ENCODE peak calls at places on chromosome 5, in six cellular contexts. T, I, U, L, Z and P are unnamed samples.

GRCh38 chr5:91301459-91301858 is 81.7 kb downstream of the ARRDC3 start:
- DNase-seq in T (no peak), I (no peak), U (no peak), L (no peak), Z (no peak), P (no peak)

GRCh38 chr5:138967806-138968448 is 92.8 kb upstream of the LRRTM2 start:
- DNase-seq in T (no peak), I (no peak), U (no peak), L (no peak), Z (no peak), P (peak; percentile 79)

GRCh38 chr5:181051841-181052525 is 11.9 kb downstream of the BTNL9 start:
- DNase-seq in T (no peak), I (no peak), U (no peak), L (no peak), Z (no peak), P (no peak)

GRCh38 chr5:157949520-157949919 is 90.6 kb upstream of the CLINT1 start:
- DNase-seq in T (no peak), I (no peak), U (no peak), L (no peak), Z (no peak), P (no peak)

GRCh38 chr5:149062371-149063016 is 368 bp downstream of the SH3TC2 start:
- DNase-seq in T (no peak), I (no peak), U (peak; percentile 26), L (no peak), Z (no peak), P (no peak)

GRCh38 chr5:122062205-122062604 is 15.9 kb downstream of the LOX start:
- DNase-seq in T (no peak), I (no peak), U (no peak), L (no peak), Z (no peak), P (no peak)

GRCh38 chr5:181133610-181134231 is 2.8 kb upstream of the OR2V1 start:
- DNase-seq in T (no peak), I (peak; percentile 14), U (peak; percentile 89), L (no peak), Z (no peak), P (no peak)

GRCh38 chr5:106522296-106522695 is 1148.4 kb downstream of the EFNA5 start:
- DNase-seq in T (no peak), I (no peak), U (no peak), L (no peak), Z (no peak), P (no peak)

DNA sequence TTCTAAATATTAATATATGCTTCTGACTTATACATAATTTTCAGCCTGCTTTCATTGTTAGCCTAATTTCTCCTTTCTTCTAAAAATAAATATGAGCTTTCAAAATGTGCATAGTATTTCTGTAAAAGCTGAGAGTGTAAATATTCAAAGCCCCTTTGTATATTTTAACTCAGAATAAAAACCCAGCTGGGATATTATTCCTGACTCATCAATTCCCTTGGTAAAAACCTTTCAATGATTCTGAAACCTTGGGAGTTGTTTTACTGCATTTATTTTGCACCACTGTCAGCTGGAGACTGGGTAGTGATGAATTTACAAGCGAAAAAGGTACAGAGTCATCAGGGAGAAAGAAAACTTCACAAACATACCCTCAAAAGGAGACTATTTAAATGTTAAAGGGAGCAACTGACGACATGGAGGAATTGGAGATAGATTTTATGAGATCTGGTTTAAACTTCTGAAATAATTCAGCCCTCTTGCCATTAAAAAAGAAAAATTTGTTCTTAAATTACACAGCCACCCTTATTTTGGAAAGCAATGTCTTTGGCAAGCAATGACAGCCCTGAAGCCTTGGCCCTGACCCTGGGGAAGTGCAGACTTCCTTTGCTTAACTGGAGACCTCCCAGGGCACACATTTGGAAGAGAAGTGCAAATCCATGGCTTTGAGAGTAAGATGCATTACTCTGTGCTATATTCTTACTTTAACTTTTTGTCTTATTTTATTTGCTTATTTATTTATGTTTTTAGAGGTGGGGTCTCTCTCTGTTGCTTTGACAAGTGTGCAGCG is 21.8 kb downstream of the RXFP3 start:
- DNase-seq in T (no peak), I (no peak), U (no peak), L (no peak), Z (no peak), P (no peak)
- H3K27me3 ChIP-seq in T (no peaks in the 10 kb centered on the region), I (no peaks in the 10 kb centered on the region), U (no peaks in the 10 kb centered on the region), L (no peaks in the 10 kb centered on the region), Z (no peaks in the 10 kb centered on the region), P (no peaks in the 10 kb centered on the region)

DNA sequence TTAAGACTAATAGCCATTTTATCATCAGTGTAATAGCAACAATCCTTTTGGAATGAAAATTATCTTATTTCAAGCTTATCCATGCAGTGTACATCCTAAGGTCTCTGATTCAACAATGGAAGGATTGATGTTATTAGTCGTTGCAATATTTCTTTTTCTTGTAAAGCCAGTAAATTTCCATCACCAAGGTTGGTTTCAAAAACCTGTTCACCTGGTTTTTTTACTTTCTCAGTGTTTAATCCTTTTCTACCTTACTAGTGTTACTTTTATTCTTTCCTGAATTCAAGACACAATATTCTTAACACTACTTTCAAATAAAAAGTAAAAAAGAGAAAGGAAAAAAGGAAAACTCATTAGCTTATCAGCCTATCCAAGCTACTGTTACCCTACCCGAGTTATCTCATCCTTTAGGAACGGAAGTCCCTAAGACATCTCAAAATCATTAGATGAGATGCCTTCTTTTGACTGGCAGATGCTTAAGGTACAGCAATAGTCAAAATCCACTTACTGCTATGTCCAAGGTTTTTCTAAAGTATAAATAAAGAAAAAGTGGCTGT is 5.4 kb downstream of the ZFR start:
- DNase-seq in T (no peak), I (no peak), U (no peak), L (no peak), Z (no peak), P (no peak)
- H3K27ac ChIP-seq in T (no peak overlapping the region), I (no peak overlapping the region), U (no peak overlapping the region), L (no peak overlapping the region), Z (no peak overlapping the region), P (no peak overlapping the region)

GRCh38 chr5:2995035-2995434 is 243.6 kb upstream of the IRX2 start:
- DNase-seq in T (no peak), I (no peak), U (no peak), L (no peak), Z (no peak), P (no peak)

GRCh38 chr5:2993771-2994170 is 242.3 kb upstream of the IRX2 start:
- DNase-seq in T (no peak), I (no peak), U (no peak), L (no peak), Z (no peak), P (no peak)

GRCh38 chr5:2991884-2992283 is 240.4 kb upstream of the IRX2 start:
- DNase-seq in T (no peak), I (no peak), U (no peak), L (no peak), Z (no peak), P (no peak)

GRCh38 chr5:2992806-2993205 is 241.3 kb upstream of the IRX2 start:
- DNase-seq in T (no peak), I (no peak), U (no peak), L (no peak), Z (no peak), P (no peak)

DNA sequence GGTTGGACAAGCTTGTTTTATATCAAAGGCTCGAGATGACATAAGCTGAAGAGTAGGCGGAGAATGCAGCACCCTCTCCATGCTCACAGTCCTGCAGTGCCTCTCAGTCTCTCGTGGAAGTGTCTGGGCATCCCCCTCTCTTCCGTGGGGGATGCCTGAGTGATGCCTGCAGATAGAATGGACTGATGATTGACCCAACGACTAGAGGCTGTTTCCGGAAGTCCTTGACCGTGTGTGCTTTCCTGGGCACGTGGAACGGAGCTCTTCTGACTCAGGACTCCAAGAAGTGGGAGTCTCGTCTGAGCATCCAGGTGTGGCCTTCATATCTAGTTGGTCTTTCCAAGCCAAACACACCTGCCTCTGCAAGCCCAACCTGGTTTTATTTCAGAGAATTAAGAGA is 241.8 kb upstream of the IRX2 start:
- DNase-seq in T (no peak), I (no peak), U (no peak), L (no peak), Z (no peak), P (no peak)
- H3K27me3 ChIP-seq in T (no peaks in the 10 kb centered on the region), I (no peaks in the 10 kb centered on the region), U (no peaks in the 10 kb centered on the region), L (no peaks in the 10 kb centered on the region), Z (no peaks in the 10 kb centered on the region), P (no peaks in the 10 kb centered on the region)

GRCh38 chr5:141773779-141774531 is 91.9 kb upstream of the ARAP3 start:
- DNase-seq in T (no peak), I (no peak), U (no peak), L (no peak), Z (no peak), P (no peak)

GRCh38 chr5:141771031-141771430 is 89.0 kb upstream of the ARAP3 start:
- DNase-seq in T (no peak), I (no peak), U (no peak), L (peak; percentile 62), Z (no peak), P (no peak)

GRCh38 chr5:141771562-141771961 is 89.5 kb upstream of the ARAP3 start:
- DNase-seq in T (no peak), I (no peak), U (no peak), L (no peak), Z (no peak), P (no peak)

GRCh38 chr5:141767671-141768070 is 85.6 kb upstream of the ARAP3 start:
- DNase-seq in T (no peak), I (no peak), U (no peak), L (no peak), Z (no peak), P (no peak)

GRCh38 chr5:141772281-141772680 is 90.3 kb upstream of the ARAP3 start:
- DNase-seq in T (no peak), I (no peak), U (no peak), L (no peak), Z (no peak), P (no peak)
- H3K27ac ChIP-seq in T (no peak overlapping the region), I (no peak overlapping the region), U (no peak overlapping the region), L (no peak overlapping the region), Z (no peak overlapping the region), P (no peak overlapping the region)